ENCODE peak calls at places on chromosome 13, in eight cellular contexts. One of them, this sample, is unnamed.

GRCh38 chr13:114104626-114105350 is 27.6 kb downstream of the RASA3 start:
- DNase-seq in vagina: no peak
- DNase-seq in upper lobe of left lung: peak; percentile 53
- DNase-seq in Panc1: no peak
- DNase-seq in stomach: no peak
- DNase-seq in transverse colon: peak; percentile 4
- DNase-seq in GM12878: no peak
- DNase-seq in HepG2: no peak
- DNase-seq in this sample: peak; percentile 56

GRCh38 chr13:104773775-104774174 is 1707.6 kb upstream of the SLC10A2 start:
- DNase-seq in transverse colon: no peak
- DNase-seq in Panc1: no peak
- DNase-seq in GM12878: peak; percentile 4
- DNase-seq in stomach: no peak
- DNase-seq in vagina: no peak
- DNase-seq in HepG2: peak; percentile 8
- DNase-seq in upper lobe of left lung: no peak
- DNase-seq in this sample: no peak

GRCh38 chr13:25046274-25046984 is 49.5 kb upstream of the PABPC3 start:
- DNase-seq in GM12878: no peak
- DNase-seq in Panc1: no peak
- DNase-seq in stomach: no peak
- DNase-seq in upper lobe of left lung: peak; percentile 40
- DNase-seq in transverse colon: no peak
- DNase-seq in HepG2: no peak
- DNase-seq in vagina: no peak
- DNase-seq in this sample: no peak

GRCh38 chr13:98305670-98306069 is 128.6 kb upstream of the RNF113B start:
- DNase-seq in GM12878: no peak
- DNase-seq in upper lobe of left lung: no peak
- DNase-seq in stomach: no peak
- DNase-seq in HepG2: no peak
- DNase-seq in transverse colon: no peak
- DNase-seq in Panc1: no peak
- DNase-seq in vagina: no peak
- DNase-seq in this sample: no peak

GRCh38 chr13:23631676-23632622 is 61.7 kb downstream of the TNFRSF19 start:
- DNase-seq in Panc1: no peak
- DNase-seq in stomach: no peak
- DNase-seq in upper lobe of left lung: no peak
- DNase-seq in GM12878: no peak
- DNase-seq in HepG2: peak; percentile 52
- DNase-seq in transverse colon: no peak
- DNase-seq in vagina: no peak
- DNase-seq in this sample: no peak

GRCh38 chr13:91369432-91369831 is 21.9 kb downstream of the MIR17HG start:
- DNase-seq in stomach: no peak
- DNase-seq in GM12878: no peak
- DNase-seq in upper lobe of left lung: no peak
- DNase-seq in vagina: no peak
- DNase-seq in HepG2: no peak
- DNase-seq in Panc1: no peak
- DNase-seq in transverse colon: no peak
- DNase-seq in this sample: no peak

GRCh38 chr13:38819053-38819452 is 132.2 kb downstream of the FREM2 start:
- DNase-seq in vagina: no peak
- DNase-seq in Panc1: no peak
- DNase-seq in transverse colon: no peak
- DNase-seq in HepG2: no peak
- DNase-seq in upper lobe of left lung: no peak
- DNase-seq in GM12878: no peak
- DNase-seq in stomach: peak; percentile 56
- DNase-seq in this sample: no peak

GRCh38 chr13:75330770-75331169 is 151.2 kb downstream of the TBC1D4 start:
- DNase-seq in upper lobe of left lung: no peak
- DNase-seq in GM12878: no peak
- DNase-seq in vagina: no peak
- DNase-seq in stomach: no peak
- DNase-seq in HepG2: no peak
- DNase-seq in transverse colon: no peak
- DNase-seq in Panc1: no peak
- DNase-seq in this sample: no peak

GRCh38 chr13:67145950-67146349 is 84.2 kb downstream of the PCDH9 start:
- DNase-seq in stomach: no peak
- DNase-seq in upper lobe of left lung: no peak
- DNase-seq in transverse colon: no peak
- DNase-seq in HepG2: no peak
- DNase-seq in vagina: no peak
- DNase-seq in GM12878: no peak
- DNase-seq in Panc1: no peak
- DNase-seq in this sample: no peak

GRCh38 chr13:22980936-22981335 is 199.8 kb upstream of the SGCG start:
- DNase-seq in GM12878: no peak
- DNase-seq in Panc1: no peak
- DNase-seq in vagina: no peak
- DNase-seq in transverse colon: no peak
- DNase-seq in HepG2: no peak
- DNase-seq in stomach: no peak
- DNase-seq in upper lobe of left lung: no peak
- DNase-seq in this sample: no peak

GRCh38 chr13:74270018-74270417 is 135.8 kb upstream of the KLF12 start:
- DNase-seq in Panc1: no peak
- DNase-seq in vagina: no peak
- DNase-seq in GM12878: no peak
- DNase-seq in HepG2: no peak
- DNase-seq in stomach: no peak
- DNase-seq in transverse colon: no peak
- DNase-seq in upper lobe of left lung: no peak
- DNase-seq in this sample: no peak

GRCh38 chr13:33918199-33918932 is 100.4 kb downstream of the RFC3 start:
- DNase-seq in transverse colon: no peak
- DNase-seq in HepG2: no peak
- DNase-seq in Panc1: peak; percentile 17
- DNase-seq in stomach: no peak
- DNase-seq in upper lobe of left lung: no peak
- DNase-seq in vagina: no peak
- DNase-seq in GM12878: no peak
- DNase-seq in this sample: peak; percentile 63

GRCh38 chr13:33911521-33911920 is 93.6 kb downstream of the RFC3 start:
- DNase-seq in HepG2: no peak
- DNase-seq in GM12878: no peak
- DNase-seq in Panc1: no peak
- DNase-seq in vagina: no peak
- DNase-seq in upper lobe of left lung: no peak
- DNase-seq in stomach: no peak
- DNase-seq in transverse colon: no peak
- DNase-seq in this sample: no peak

GRCh38 chr13:33917135-33917534 is 99.2 kb downstream of the RFC3 start:
- DNase-seq in upper lobe of left lung: no peak
- DNase-seq in HepG2: no peak
- DNase-seq in transverse colon: no peak
- DNase-seq in Panc1: no peak
- DNase-seq in GM12878: no peak
- DNase-seq in stomach: no peak
- DNase-seq in vagina: no peak
- DNase-seq in this sample: no peak
- TF ChIP-seq POLR2AphosphoS5 in upper lobe of left lung: no peak
- TF ChIP-seq POLR2AphosphoS5 in HepG2: no peak
- TF ChIP-seq POLR2AphosphoS5 in transverse colon: no peak
- TF ChIP-seq POLR2AphosphoS5 in Panc1: no peak
- TF ChIP-seq POLR2AphosphoS5 in GM12878: no peak
- TF ChIP-seq POLR2AphosphoS5 in stomach: no peak
- TF ChIP-seq POLR2AphosphoS5 in vagina: no peak
- TF ChIP-seq POLR2AphosphoS5 in this sample: no peak

DNA sequence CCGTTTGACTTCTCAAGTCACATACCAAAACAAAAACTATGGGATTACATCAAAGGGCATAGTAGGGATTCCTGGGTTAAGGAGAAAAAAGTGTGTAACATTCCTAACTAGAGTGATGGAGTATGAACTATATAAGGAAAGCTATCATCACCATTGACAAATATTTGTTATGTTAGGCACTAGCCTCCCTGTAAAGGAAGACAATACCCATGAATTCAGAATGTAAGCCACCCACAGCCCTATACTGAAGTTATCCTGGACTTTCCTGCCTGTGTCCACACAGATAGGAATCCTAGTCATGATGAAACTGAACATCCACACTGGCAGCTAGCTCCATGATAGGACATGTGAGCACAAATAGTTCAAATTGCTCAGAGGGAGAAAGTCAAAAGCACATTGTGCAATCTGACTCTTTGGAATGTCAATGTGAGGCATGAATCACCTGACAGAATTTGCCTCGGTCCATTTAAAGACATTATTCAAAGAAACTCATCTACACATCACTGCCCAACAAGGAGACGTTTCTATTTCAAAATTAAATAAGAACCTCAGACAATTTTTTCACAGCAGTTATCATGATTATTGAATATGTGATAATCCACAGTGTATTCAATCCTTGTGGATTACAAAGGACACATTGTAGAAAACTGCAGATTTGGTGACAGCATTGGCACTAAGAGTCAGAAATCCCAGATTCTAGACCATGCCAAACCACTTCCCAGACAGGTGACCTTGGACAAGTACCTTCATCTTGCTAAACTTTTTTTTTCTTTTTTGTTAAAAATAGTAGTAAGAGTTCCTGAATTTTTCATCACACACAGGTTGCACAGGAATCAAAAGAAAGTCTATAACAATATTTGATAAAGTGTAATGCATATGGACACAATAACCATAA is 529.3 kb downstream of the IRS2 start:
- DNase-seq in upper lobe of left lung: no peak
- DNase-seq in HepG2: peak; percentile 74
- DNase-seq in vagina: no peak
- DNase-seq in stomach: no peak
- DNase-seq in Panc1: peak; percentile 87
- DNase-seq in GM12878: no peak
- DNase-seq in transverse colon: no peak
- DNase-seq in this sample: no peak
- H3K27ac ChIP-seq in upper lobe of left lung: peak overlapping the region; percentile 52
- H3K27ac ChIP-seq in HepG2: no peak overlapping the region
- H3K27ac ChIP-seq in vagina: no peak overlapping the region
- H3K27ac ChIP-seq in stomach: no peak overlapping the region
- H3K27ac ChIP-seq in Panc1: peak overlapping the region; percentile 92
- H3K27ac ChIP-seq in GM12878: no peak overlapping the region
- H3K27ac ChIP-seq in transverse colon: peak overlapping the region; percentile 13
- H3K27ac ChIP-seq in this sample: no peak overlapping the region

DNA sequence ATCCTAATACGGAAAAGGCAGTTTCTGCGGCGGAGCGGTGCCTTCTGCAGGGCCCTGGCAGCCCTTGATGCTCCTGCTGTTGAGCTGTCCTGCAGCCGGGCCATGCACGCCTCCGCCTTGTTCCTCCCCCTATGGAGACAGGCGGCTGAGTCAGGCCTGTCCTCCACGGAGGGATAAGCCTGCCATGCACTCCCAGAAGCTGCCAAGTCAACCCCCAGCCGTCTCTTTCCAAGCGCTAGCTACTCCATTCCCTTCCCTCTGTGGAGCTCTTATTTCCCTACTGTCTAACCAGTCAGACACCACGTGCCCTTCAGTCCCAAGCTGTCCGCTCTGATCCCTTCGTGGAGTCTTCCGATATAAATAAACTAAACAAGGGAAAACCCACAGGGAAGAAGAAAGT is 197.0 kb downstream of the COL4A1 start:
- DNase-seq in Panc1: no peak
- DNase-seq in vagina: peak; percentile 92
- DNase-seq in transverse colon: peak; percentile 28
- DNase-seq in GM12878: no peak
- DNase-seq in HepG2: no peak
- DNase-seq in upper lobe of left lung: peak; percentile 74
- DNase-seq in stomach: no peak
- DNase-seq in this sample: no peak
- TF ChIP-seq CTCF in Panc1: no peak
- TF ChIP-seq CTCF in vagina: no peak
- TF ChIP-seq CTCF in transverse colon: no peak
- TF ChIP-seq CTCF in GM12878: no peak
- TF ChIP-seq CTCF in HepG2: no peak
- TF ChIP-seq CTCF in upper lobe of left lung: no peak
- TF ChIP-seq CTCF in stomach: no peak
- TF ChIP-seq CTCF in this sample: no peak

GRCh38 chr13:46207828-46208227 is 3.9 kb upstream of the LRRC63 start:
- DNase-seq in upper lobe of left lung: no peak
- DNase-seq in HepG2: no peak
- DNase-seq in Panc1: no peak
- DNase-seq in stomach: no peak
- DNase-seq in transverse colon: no peak
- DNase-seq in vagina: no peak
- DNase-seq in GM12878: no peak
- DNase-seq in this sample: no peak

GRCh38 chr13:46213242-46213641 is 1.5 kb downstream of the LRRC63 start:
- DNase-seq in transverse colon: no peak
- DNase-seq in vagina: no peak
- DNase-seq in GM12878: no peak
- DNase-seq in Panc1: no peak
- DNase-seq in upper lobe of left lung: no peak
- DNase-seq in stomach: no peak
- DNase-seq in HepG2: no peak
- DNase-seq in this sample: no peak

GRCh38 chr13:46211116-46211515 is 612 bp upstream of the LRRC63 start:
- DNase-seq in vagina: no peak
- DNase-seq in stomach: no peak
- DNase-seq in GM12878: no peak
- DNase-seq in upper lobe of left lung: no peak
- DNase-seq in transverse colon: no peak
- DNase-seq in HepG2: no peak
- DNase-seq in Panc1: no peak
- DNase-seq in this sample: no peak

GRCh38 chr13:46210362-46211083 is 1.2 kb upstream of the LRRC63 start:
- DNase-seq in HepG2: no peak
- DNase-seq in transverse colon: no peak
- DNase-seq in vagina: no peak
- DNase-seq in Panc1: no peak
- DNase-seq in stomach: no peak
- DNase-seq in GM12878: no peak
- DNase-seq in upper lobe of left lung: no peak
- DNase-seq in this sample: no peak

DNA sequence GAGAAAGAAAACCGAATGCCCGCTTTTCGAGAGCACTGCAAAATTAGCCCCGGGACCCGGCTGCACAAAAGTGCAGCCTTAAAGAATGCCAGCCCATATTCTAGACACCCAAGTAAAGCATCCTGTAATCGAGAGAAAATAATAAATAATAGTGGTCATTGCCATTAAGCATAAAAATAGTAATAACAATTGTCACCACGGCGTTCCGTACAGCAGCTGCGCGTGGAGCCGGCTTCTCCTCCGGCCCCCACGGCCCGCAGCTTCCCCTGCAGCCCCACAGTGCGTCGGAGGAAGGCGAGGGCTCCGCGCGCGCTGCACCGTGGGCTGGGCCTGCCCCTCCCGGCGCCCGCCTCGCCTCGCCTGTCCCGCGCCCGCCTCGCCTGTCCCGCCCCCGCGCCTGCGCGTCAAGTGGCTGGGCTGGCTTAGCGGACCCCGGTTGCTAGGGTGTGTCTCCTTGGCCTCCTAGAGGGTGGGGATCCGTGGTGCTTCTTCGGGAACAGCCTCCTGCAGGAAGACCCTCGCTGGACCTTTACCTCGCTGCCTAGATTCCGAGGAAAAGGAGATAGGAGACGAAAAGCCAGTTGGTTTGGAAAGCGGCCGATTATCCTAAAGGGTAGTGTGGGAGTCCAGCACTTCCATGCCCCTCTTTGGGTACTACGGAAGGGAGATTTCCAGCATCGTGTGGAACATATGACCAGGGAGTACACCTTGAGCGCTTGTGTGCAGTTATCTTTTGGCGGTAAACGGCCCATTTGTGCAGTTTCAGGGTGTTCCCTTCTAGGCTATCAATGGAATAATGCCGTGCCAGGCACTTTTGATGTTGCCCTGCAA is at the start of gene LRRC63:
- DNase-seq in transverse colon: peak; percentile 87
- DNase-seq in GM12878: no peak
- DNase-seq in stomach: peak; percentile 87
- DNase-seq in HepG2: no peak
- DNase-seq in Panc1: no peak
- DNase-seq in vagina: no peak
- DNase-seq in upper lobe of left lung: peak; percentile 96
- DNase-seq in this sample: peak; percentile 85
- TF ChIP-seq POLR2AphosphoS5 in transverse colon: no peak
- TF ChIP-seq POLR2AphosphoS5 in GM12878: no peak
- TF ChIP-seq POLR2AphosphoS5 in stomach: peak; percentile 20
- TF ChIP-seq POLR2AphosphoS5 in HepG2: no peak
- TF ChIP-seq POLR2AphosphoS5 in Panc1: no peak
- TF ChIP-seq POLR2AphosphoS5 in vagina: peak; percentile 14
- TF ChIP-seq POLR2AphosphoS5 in upper lobe of left lung: no peak
- TF ChIP-seq POLR2AphosphoS5 in this sample: no peak

This sample was measured in suprapubic skin.